ENCODE peak calls at places on chromosomes 4 and X, in nine cellular contexts. U, E, R, L, Y, N, Q, C and K are unnamed samples.

GRCh38 chr4:4361883-4362282 is 25.0 kb upstream of the NSG1 start:
- DNase-seq in U (no peak), E (no peak), R (no peak), L (no peak), Y (no peak), N (no peak), Q (no peak), C (no peak), K (no peak)

GRCh38 chr4:120921456-120922389 is 803 bp downstream of the PRDM5 start:
- DNase-seq in U (peak; percentile 31), E (no peak), R (no peak), L (peak; percentile 72), Y (no peak), N (peak; percentile 71), Q (no peak), C (peak; percentile 60), K (no peak)

GRCh38 chr4:61877893-61878292 is 677.8 kb downstream of the ADGRL3 start:
- DNase-seq in U (no peak), E (no peak), R (no peak), L (peak; percentile 4), Y (no peak), N (no peak), Q (no peak), C (no peak), K (no peak)

GRCh38 chr4:150982557-150983233 is 32.4 kb downstream of the LRBA start:
- DNase-seq in U (no peak), E (no peak), R (no peak), L (no peak), Y (no peak), N (no peak), Q (no peak), C (no peak), K (no peak)

GRCh38 chrX:130694983-130695382 is 208.0 kb downstream of the ENOX2 start:
- DNase-seq in U (no peak), E (no peak), R (no peak), L (no peak), Y (no peak), N (no peak), Q (no peak), C (no peak), K (no peak)

GRCh38 chrX:132821974-132822633 is 136.3 kb downstream of the HS6ST2 start:
- DNase-seq in U (no peak), E (no peak), R (no peak), L (no peak), Y (no peak), N (no peak), Q (no peak), C (no peak), K (no peak)

GRCh38 chr4:40978548-40978947 is 228.8 kb downstream of the NSUN7 start:
- DNase-seq in U (no peak), E (no peak), R (no peak), L (no peak), Y (no peak), N (peak; percentile 74), Q (no peak), C (no peak), K (no peak)

GRCh38 chrX:22950278-22951266 is 49.2 kb upstream of the DDX53 start:
- DNase-seq in U (no peak), E (no peak), R (no peak), L (peak; percentile 91), Y (no peak), N (peak; percentile 90), Q (no peak), C (no peak), K (no peak)

GRCh38 chr4:122968227-122968812 is 45.9 kb upstream of the NUDT6 start:
- DNase-seq in U (no peak), E (no peak), R (no peak), L (peak; percentile 2), Y (no peak), N (no peak), Q (no peak), C (no peak), K (no peak)

GRCh38 chrX:136765957-136766356 is 14.8 kb downstream of the ARHGEF6 start:
- DNase-seq in U (no peak), E (no peak), R (no peak), L (no peak), Y (no peak), N (no peak), Q (no peak), C (no peak), K (no peak)

GRCh38 chr4:76074468-76074867 is at the start of gene ART3:
- DNase-seq in U (no peak), E (no peak), R (no peak), L (no peak), Y (no peak), N (no peak), Q (no peak), C (no peak), K (no peak)

DNA sequence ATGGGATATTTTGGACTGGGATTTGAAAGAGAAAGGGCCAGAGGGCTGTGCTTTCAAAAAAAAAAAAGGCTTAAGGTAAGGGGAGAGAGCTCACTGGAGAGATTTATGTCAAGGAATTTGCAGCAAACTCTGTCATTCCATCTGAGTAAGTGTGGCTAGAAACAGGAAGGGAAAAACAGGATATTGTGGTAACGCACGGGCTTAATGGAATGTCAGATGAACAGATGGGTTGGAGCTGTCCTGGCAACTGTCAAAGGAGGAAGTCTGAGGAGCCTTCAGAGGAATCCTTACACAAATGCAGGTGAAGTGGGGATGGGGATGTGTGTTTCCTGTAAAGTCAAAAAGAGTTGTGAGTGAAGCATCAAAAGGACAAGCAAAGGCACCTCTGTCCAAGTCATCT is 15.1 kb upstream of the NKX3-2 start:
- DNase-seq in U (no peak), E (no peak), R (no peak), L (peak; percentile 68), Y (no peak), N (peak; percentile 29), Q (no peak), C (no peak), K (no peak)
- TF ChIP-seq CTCF in U (no peak), E (no peak), R (no peak), L (no peak), Y (no peak), N (no peak), Q (no peak), C (no peak), K (no peak)

GRCh38 chr4:17315459-17315858 is 196.4 kb downstream of the QDPR start:
- DNase-seq in U (no peak), E (no peak), R (no peak), L (no peak), Y (no peak), N (no peak), Q (no peak), C (no peak), K (no peak)
- TF ChIP-seq CTCF in U (no peak), E (no peak), R (no peak), L (no peak), Y (no peak), N (no peak), Q (no peak), C (no peak), K (no peak)

GRCh38 chr4:24840826-24841587 is 45.6 kb downstream of the SOD3 start:
- DNase-seq in U (no peak), E (no peak), R (no peak), L (no peak), Y (no peak), N (peak; percentile 33), Q (no peak), C (no peak), K (no peak)
- TF ChIP-seq CTCF in U (no peak), E (no peak), R (no peak), L (no peak), Y (no peak), N (no peak), Q (no peak), C (no peak), K (no peak)

DNA sequence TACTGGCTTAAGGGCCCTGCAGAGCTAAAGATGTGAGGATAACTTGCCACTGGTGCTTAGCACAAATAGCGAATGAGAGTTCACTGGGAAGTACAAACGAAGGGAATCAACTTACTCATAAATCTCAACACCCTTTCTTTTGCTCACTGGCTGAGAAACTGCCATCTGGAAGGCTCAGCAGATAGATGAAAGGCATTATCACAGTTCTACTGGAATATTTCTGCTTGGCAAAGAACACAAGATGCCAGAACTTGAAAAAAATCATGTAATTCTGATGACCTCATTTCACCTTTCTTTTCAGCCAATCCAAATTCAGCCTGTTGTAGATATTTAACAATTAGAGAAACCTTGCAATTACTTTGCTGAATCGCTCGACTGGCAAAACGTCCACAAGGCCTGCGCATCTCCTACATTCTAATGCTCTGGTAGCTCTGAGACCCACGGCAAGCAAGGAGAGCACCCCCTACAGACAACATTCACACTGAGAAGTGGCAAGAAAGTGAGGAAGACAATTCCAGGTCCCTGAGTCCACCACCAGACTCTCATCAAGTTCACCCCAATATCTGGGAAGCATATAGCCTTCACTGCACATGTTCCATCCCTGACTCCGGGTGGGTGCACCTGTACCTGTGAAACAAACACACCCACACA is 27.5 kb downstream of the TSPAN5 start:
- DNase-seq in U (no peak), E (no peak), R (no peak), L (no peak), Y (no peak), N (no peak), Q (no peak), C (no peak), K (no peak)
- TF ChIP-seq CTCF in U (no peak), E (peak; percentile 44), R (no peak), L (peak; percentile 10), Y (no peak), N (no peak), Q (peak; percentile 29), C (no peak), K (no peak)

DNA sequence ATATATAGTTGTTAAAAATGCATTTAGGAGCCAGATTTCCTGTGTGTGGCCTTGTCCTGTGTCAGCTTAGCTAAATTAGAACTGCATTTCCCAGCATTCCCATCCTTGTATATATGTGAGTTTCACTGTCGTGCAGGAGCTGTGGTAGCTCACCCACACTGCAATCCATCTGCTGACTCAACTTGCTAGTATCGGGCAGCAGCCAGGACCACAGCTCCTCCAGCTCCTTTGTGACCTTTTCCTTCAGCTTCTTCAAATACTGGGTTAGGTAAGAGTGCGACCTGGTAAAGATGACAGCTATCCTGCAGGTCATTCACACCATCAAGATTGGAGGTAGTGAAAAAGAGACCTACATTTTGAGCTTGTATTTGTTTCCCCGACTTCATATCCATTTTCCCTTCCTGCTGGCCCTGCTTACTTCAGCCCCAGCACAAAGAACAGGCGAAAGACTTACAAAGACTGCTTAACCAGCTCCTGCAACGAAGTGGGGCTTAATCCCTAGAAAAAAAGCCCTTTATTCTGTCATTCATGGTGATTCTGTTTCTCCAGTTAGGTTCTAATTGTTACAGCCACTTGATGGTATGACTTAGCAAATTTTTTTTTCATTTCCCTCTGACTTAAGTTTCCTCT is 11.4 kb downstream of the ASIC5 start:
- DNase-seq in U (no peak), E (no peak), R (no peak), L (peak; percentile 17), Y (no peak), N (peak; percentile 70), Q (no peak), C (no peak), K (no peak)
- TF ChIP-seq CTCF in U (no peak), E (no peak), R (no peak), L (no peak), Y (no peak), N (no peak), Q (no peak), C (no peak), K (no peak)

GRCh38 chrX:123834116-123834515 is 25.7 kb upstream of the XIAP start:
- DNase-seq in U (no peak), E (no peak), R (no peak), L (no peak), Y (no peak), N (no peak), Q (no peak), C (no peak), K (no peak)
- TF ChIP-seq CTCF in U (no peak), E (no peak), R (no peak), L (no peak), Y (no peak), N (no peak), Q (no peak), C (no peak), K (no peak)